ENCODE peak calls at places on chromosomes 16 and 17, in seven cellular contexts. X is HCT116, U is GM23338, C is MM.1S, G is GM23248, Z is OCI-LY7, N is SK-N-SH. V is an unnamed sample.

GRCh38 chr16:23119570-23119969 is 29.7 kb downstream of the USP31 start:
- DNase-seq in X (no peak), N (no peak), Z (no peak), G (peak), C (no peak), U (no peak), V (no peak)

GRCh38 chr17:71527311-71527710 is 593.5 kb upstream of the SOX9 start:
- DNase-seq in N (no peak), X (no peak), U (no peak), Z (no peak), C (no peak), G (no peak), V (no peak)

GRCh38 chr16:29664133-29664912 is 1.3 kb downstream of the SPN start:
- DNase-seq in X (no peak), U (no peak), Z (peak), N (no peak), C (no peak), G (no peak), V (peak)

GRCh38 chr16:85231959-85232358 is 119.7 kb upstream of the CIBAR2 start:
- DNase-seq in X (no peak), U (no peak), Z (no peak), G (peak), C (no peak), N (no peak), V (no peak)

GRCh38 chr17:66949501-66949900 is 15.0 kb upstream of the CACNG4 start:
- DNase-seq in G (peak), C (no peak), X (no peak), Z (no peak), U (no peak), N (no peak), V (no peak)

GRCh38 chr17:78745407-78746088 is 36.5 kb downstream of the CYTH1 start:
- DNase-seq in N (no peak), X (no peak), Z (peak), G (peak), U (peak), C (peak), V (peak)

GRCh38 chr17:17681744-17682292 is 560 bp downstream of the RAI1 start:
- DNase-seq in Z (peak), C (peak), G (peak), N (peak), X (no peak), U (no peak), V (peak)

GRCh38 chr16:353404-354285 is 1.1 kb upstream of the AXIN1 start:
- DNase-seq in G (peak), U (no peak), C (no peak), N (no peak), X (no peak), Z (no peak), V (no peak)

GRCh38 chr17:64120159-64120558 is 9.8 kb downstream of the ERN1 start:
- DNase-seq in X (no peak), N (no peak), C (no peak), Z (no peak), G (no peak), U (no peak), V (no peak)

GRCh38 chr17:64118452-64118979 is 11.4 kb downstream of the ERN1 start:
- DNase-seq in N (no peak), X (no peak), U (no peak), Z (no peak), C (no peak), G (peak), V (no peak)

GRCh38 chr17:64112978-64113377 is 17.0 kb downstream of the ERN1 start:
- DNase-seq in G (no peak), U (no peak), X (no peak), Z (no peak), C (peak), N (no peak), V (no peak)

GRCh38 chr17:64115043-64115698 is 14.8 kb downstream of the ERN1 start:
- DNase-seq in C (no peak), N (no peak), U (no peak), X (no peak), Z (no peak), G (peak), V (no peak)

DNA sequence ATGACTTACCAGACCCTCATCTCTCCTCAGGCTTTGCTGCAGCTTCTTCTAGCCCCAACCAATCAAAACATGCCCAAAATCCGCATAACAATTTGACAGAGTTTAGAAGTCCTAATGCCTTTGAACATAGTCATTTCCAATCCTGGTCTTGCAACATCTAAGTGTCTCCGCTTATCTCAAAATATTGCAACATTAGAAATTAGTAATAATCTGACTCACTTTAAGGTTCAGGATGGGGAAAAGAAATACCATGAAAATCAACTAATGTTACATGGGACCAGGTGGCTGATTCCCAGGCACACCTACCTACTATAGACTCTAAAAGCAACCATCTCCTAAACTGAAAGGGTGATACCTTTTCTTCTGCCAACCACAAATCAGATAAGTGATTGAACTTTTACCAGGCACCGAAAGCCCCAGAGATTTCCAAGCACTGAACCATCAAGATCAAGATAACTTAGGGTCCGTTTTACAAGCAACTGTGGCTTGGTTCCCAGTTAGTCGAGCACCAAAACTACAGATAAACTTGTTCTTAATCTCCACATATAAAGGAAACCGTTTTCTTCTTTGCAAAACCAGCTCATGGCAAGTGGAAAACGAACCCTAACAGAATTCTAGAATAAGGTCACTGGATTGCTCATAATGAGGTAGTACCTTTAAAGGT is 13.9 kb downstream of the ERN1 start:
- DNase-seq in X (no peak), U (no peak), G (peak), N (no peak), C (no peak), Z (no peak), V (no peak)
- TF ChIP-seq EZH2phosphoT487 in X (no peak), U (no peak), G (no peak), N (no peak), C (no peak), Z (no peak), V (no peak)

GRCh38 chr17:42895185-42895555 is 5.4 kb upstream of the G6PC1 start:
- DNase-seq in N (no peak), X (peak), C (no peak), G (peak), Z (no peak), U (no peak), V (no peak)

GRCh38 chr17:42894283-42895184 is 6.1 kb upstream of the G6PC1 start:
- DNase-seq in G (no peak), N (no peak), U (no peak), C (no peak), Z (no peak), X (no peak), V (no peak)

GRCh38 chr17:42889809-42890208 is 10.8 kb upstream of the G6PC1 start:
- DNase-seq in U (no peak), X (no peak), C (no peak), Z (no peak), N (no peak), G (no peak), V (no peak)

GRCh38 chr17:42886283-42887176 is 14.1 kb upstream of the G6PC1 start:
- DNase-seq in U (no peak), C (no peak), X (no peak), N (no peak), Z (no peak), G (no peak), V (no peak)

DNA sequence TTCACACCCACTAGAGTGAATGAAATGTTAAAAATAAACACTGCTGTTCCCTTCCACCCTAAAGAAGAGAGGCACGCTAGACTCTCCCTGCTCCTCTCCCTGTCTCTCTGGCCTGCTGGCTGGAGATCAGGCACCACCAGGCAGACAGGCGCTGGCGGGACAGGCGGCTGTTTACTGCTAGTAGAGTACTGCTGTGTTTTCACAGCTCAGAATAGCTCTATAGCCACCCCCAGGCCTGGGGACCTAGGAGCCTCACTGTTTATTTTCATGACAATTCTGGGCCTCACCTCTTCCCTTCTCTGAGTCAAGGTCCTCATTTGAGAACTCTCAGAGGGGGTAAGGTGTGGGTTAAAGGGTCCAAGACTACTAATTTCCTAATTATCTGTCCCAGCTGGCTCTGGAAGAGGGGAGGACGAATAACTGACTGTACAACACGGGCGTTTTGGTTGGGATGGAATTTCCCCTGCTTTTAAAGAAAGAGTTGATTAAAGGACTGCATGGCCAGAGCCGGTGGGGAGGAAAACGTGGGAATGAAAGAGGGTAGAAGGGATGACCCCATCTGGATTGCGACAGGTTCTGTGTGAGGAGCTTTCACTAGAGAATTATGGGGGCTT is 9.0 kb upstream of the G6PC1 start:
- DNase-seq in C (no peak), N (no peak), G (peak), Z (no peak), U (peak), X (no peak), V (peak)
- TF ChIP-seq EZH2phosphoT487 in C (no peak), N (no peak), G (no peak), Z (no peak), U (no peak), X (no peak), V (no peak)

DNA sequence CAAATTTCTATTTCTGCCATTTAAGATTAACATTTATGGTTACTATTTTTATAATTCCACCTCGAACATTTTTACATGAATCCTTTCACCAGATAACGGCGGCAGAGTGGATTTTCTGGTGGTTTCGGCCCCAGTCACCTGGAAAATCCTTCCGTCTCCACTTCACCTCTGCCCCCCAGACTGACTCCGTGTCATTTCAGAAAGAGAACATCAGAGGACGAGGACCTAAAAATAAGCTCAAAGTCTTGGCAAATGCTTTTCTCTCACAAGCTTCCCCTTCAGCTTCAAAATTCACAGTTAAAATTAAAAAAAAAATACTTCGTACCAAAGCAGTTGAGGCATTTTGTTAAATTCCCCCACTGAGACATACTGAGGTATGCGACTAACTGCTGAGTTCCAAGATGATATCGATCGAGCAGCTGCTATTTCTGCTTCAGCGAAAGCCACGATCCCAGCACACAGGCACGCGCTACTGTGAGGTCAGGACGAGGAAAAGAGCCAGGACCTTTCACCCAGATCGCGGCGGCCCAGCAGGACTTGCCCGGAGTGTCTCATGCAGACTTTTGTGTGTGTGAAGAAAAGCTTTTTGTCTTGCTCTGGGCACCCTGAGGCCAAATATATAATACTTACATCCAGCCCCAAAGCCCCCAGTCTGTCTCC is 36.8 kb downstream of the ASPA start:
- DNase-seq in X (no peak), C (no peak), Z (no peak), N (no peak), G (peak), U (peak), V (peak)
- TF ChIP-seq EZH2phosphoT487 in X (no peak), C (no peak), Z (no peak), N (no peak), G (no peak), U (no peak), V (no peak)

GRCh38 chr17:40306395-40306794 is 2.6 kb upstream of the RARA start:
- DNase-seq in G (peak), C (no peak), X (no peak), U (no peak), Z (no peak), N (peak), V (no peak)

GRCh38 chr17:40301315-40301714 is 7.7 kb upstream of the RARA start:
- DNase-seq in Z (no peak), N (no peak), G (no peak), U (peak), C (no peak), X (no peak), V (no peak)

GRCh38 chr17:40304464-40304863 is 4.5 kb upstream of the RARA start:
- DNase-seq in C (no peak), G (peak), U (no peak), X (no peak), Z (no peak), N (no peak), V (no peak)

GRCh38 chr17:40303009-40303657 is 5.8 kb upstream of the RARA start:
- DNase-seq in X (peak), N (peak), U (peak), C (peak), Z (peak), G (peak), V (peak)

DNA sequence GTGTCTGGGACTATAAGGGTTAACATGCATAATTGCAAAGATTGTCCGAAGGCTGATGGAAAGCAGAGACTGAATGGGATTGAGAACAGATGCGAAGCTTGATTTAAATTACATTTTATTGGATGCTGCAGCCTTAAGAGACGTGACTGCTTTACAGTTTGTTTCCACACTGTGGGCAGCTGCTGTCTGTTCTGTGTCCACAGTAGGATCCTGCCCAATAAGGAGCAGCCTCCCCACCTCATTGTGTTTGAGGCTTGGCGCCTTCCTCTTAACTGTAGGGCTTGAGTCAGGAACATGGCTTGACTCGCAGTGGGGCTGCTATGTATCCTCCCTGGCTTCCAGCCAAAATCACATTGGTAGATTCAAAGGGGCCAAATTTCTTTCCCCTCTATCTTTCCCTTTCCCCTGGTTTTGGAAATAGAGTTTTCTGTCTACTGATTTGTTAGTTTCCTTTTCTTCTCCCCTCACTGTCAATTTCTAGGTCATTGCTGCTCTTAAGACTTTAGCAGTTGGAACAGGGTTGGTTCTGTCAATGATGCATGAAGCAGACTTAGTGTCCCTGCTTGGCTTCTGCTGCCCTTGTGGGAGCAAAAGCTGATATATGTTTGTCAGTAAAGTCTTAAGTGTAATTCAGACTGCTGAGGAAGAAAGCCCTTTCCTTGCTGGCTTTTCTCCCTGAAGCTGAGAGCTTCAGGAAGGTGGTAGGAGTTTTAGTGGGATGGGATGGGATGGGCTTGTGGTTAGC is 5.1 kb upstream of the RARA start:
- DNase-seq in C (no peak), N (peak), U (no peak), X (no peak), G (peak), Z (no peak), V (no peak)
- TF ChIP-seq EZH2phosphoT487 in C (no peak), N (no peak), U (no peak), X (no peak), G (no peak), Z (no peak), V (no peak)

DNA sequence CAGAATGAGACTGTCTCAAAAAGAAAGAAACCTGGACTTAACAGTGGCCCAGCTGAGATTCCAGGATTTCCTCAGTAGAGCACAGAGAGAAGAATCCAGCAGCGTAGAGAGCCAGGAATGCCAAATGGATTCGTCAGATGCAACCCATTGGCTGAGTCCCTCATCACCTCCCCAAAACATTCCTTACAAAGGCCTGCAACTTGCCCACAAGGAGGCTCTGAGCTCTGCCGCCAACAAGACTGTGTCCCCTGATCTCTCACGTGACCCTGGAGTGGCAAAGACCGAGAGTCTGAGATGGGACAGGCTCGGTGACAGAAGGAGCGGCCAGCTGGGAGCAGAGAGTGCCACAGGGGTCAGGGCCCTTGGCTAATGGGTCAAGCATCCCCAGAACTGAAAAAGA is 6.9 kb upstream of the CHMP6 start:
- DNase-seq in C (no peak), Z (no peak), U (peak), X (peak), G (peak), N (no peak), V (peak)
- TF ChIP-seq EZH2phosphoT487 in C (no peak), Z (no peak), U (no peak), X (no peak), G (no peak), N (no peak), V (no peak)